ENCODE peak calls at places on chromosomes 12 and 14, in nine cellular contexts. I is HCT116, K is sigmoid colon, G is suprapubic skin, P is GM12891, N is esophagus muscularis mucosa, V is stomach, E is transverse colon, A is K562. J is an unnamed sample.

GRCh38 chr12:32895688-32896437 is 714 bp downstream of the PKP2 start:
- DNase-seq in V (peak), N (no peak), P (no peak), I (no peak), G (no peak), K (no peak), A (peak), E (peak), J (no peak)

GRCh38 chr14:36852853-36853634 is 191.4 kb downstream of the PAX9 start:
- DNase-seq in E (no peak), I (no peak), N (no peak), V (no peak), G (no peak), P (no peak), K (peak), A (no peak), J (no peak)

GRCh38 chr12:122225683-122226365 is at the start of gene DIABLO:
- DNase-seq in I (peak), K (peak), G (peak), V (peak), N (peak), P (peak), E (peak), A (peak), J (peak)

GRCh38 chr12:2397356-2398045 is 344.7 kb downstream of the CACNA1C start:
- DNase-seq in I (peak), N (no peak), K (no peak), E (no peak), V (no peak), G (no peak), P (no peak), A (no peak), J (no peak)

GRCh38 chr12:111197545-111197944 is 171.3 kb downstream of the PHETA1 start:
- DNase-seq in V (no peak), G (no peak), E (no peak), P (no peak), A (peak), I (no peak), K (no peak), N (no peak), J (no peak)

GRCh38 chr14:70013269-70013873 is 134.2 kb downstream of the SMOC1 start:
- DNase-seq in K (no peak), V (peak), E (peak), N (no peak), G (no peak), I (peak), A (peak), P (peak), J (peak)

GRCh38 chr12:65074932-65075331 is 46.2 kb downstream of the WIF1 start:
- DNase-seq in E (no peak), I (peak), K (no peak), A (no peak), N (no peak), G (no peak), P (no peak), V (no peak), J (no peak)

GRCh38 chr14:104827173-104828055 is 26.5 kb downstream of the ZBTB42 start:
- DNase-seq in K (peak), E (peak), V (peak), P (peak), N (no peak), A (peak), G (no peak), I (peak), J (no peak)

GRCh38 chr12:4745249-4745648 is 25.0 kb downstream of the GALNT8 start:
- DNase-seq in K (no peak), V (no peak), I (no peak), N (no peak), G (no peak), P (no peak), E (no peak), A (no peak), J (no peak)

GRCh38 chr14:103561381-103562134 is 899 bp downstream of the BAG5 start:
- DNase-seq in G (peak), V (no peak), A (no peak), K (no peak), N (no peak), P (peak), I (no peak), E (no peak), J (peak)

GRCh38 chr14:103558071-103558882 is 4.2 kb downstream of the BAG5 start:
- DNase-seq in E (no peak), K (no peak), A (no peak), V (no peak), I (no peak), G (no peak), P (no peak), N (no peak), J (no peak)

GRCh38 chr14:103563089-103563620 is 395 bp downstream of the COA8 start:
- DNase-seq in A (peak), K (peak), N (no peak), I (peak), E (peak), V (peak), G (peak), P (no peak), J (peak)

GRCh38 chr14:103562135-103562384 is 397 bp downstream of the BAG5 start:
- DNase-seq in V (no peak), I (no peak), G (no peak), E (peak), P (no peak), N (no peak), K (peak), A (no peak), J (no peak)

GRCh38 chr14:103562385-103563088 is at the start of the genes BAG5 and COA8:
- DNase-seq in K (peak), A (peak), I (peak), G (peak), N (no peak), E (peak), V (peak), P (peak), J (peak)
- TF ChIP-seq POLR2AphosphoS5 in K (peak), A (no peak), I (peak), G (peak), N (peak), E (peak), V (peak), P (peak), J (peak)

GRCh38 chr12:42921741-42922511 is 332.4 kb upstream of the PRICKLE1 start:
- DNase-seq in G (no peak), E (no peak), P (no peak), V (no peak), A (no peak), N (no peak), I (no peak), K (no peak), J (no peak)
- TF ChIP-seq POLR2A in G (no peak), E (no peak), P (no peak), V (no peak), A (no peak), N (no peak), I (no peak), K (no peak), J (no peak)

GRCh38 chr12:105164068-105164467 is 56.5 kb downstream of the WASHC4 start:
- DNase-seq in I (no peak), A (peak), E (no peak), V (no peak), N (no peak), K (no peak), P (no peak), G (no peak), J (no peak)

GRCh38 chr12:105170139-105170538 is 62.6 kb downstream of the WASHC4 start:
- DNase-seq in G (no peak), P (no peak), N (no peak), I (no peak), K (no peak), V (no peak), E (no peak), A (no peak), J (no peak)

GRCh38 chr12:105168006-105168405 is 60.5 kb downstream of the WASHC4 start:
- DNase-seq in N (no peak), K (no peak), I (no peak), V (no peak), A (no peak), P (no peak), E (no peak), G (no peak), J (no peak)

GRCh38 chr12:105166736-105167135 is 59.2 kb downstream of the WASHC4 start:
- DNase-seq in I (no peak), A (no peak), G (no peak), P (no peak), V (no peak), E (no peak), N (no peak), K (no peak), J (no peak)

DNA sequence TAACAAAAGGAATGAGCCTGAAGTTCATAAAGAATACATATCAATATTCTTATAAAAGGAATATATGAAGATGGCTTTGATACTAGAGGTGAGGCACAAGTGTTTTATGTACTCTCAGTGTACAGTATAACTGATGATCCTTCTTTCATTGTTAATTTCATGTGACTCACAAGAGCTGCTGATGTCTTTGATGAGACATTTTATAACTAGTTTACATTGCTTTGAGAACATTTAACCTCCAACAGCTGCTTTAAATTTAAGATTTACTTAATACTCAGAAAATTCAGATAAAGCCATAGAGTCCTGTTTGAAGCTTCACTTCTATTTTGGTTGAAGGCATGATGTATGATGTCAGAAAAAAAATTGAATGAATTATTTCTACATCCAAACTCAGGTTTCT is 59.8 kb downstream of the WASHC4 start:
- DNase-seq in V (no peak), N (no peak), A (no peak), I (no peak), E (no peak), P (no peak), K (no peak), G (no peak), J (no peak)
- TF ChIP-seq POLR2AphosphoS5 in V (no peak), N (no peak), A (no peak), I (no peak), E (no peak), P (no peak), K (no peak), G (no peak), J (no peak)

GRCh38 chr12:58927112-58927511 is 6.8 kb upstream of the LRIG3 start:
- DNase-seq in E (no peak), N (no peak), V (no peak), K (no peak), G (no peak), P (no peak), A (no peak), I (no peak), J (no peak)
- TF ChIP-seq POLR2A in E (no peak), N (no peak), V (no peak), K (no peak), G (no peak), P (no peak), A (no peak), I (no peak), J (no peak)

GRCh38 chr14:52922656-52923055 is 28.2 kb downstream of the FERMT2 start:
- DNase-seq in P (no peak), E (no peak), V (no peak), A (no peak), N (no peak), I (no peak), K (no peak), G (no peak), J (no peak)
- TF ChIP-seq POLR2AphosphoS5 in P (no peak), E (no peak), V (no peak), A (no peak), N (no peak), I (no peak), K (no peak), G (no peak), J (no peak)